ENCODE peak calls at places on chromosomes 5 and 9, in four cellular contexts. W is mesothelial cell of epicardium, E is epithelial cell of proximal tubule, N is psoas muscle. V is an unnamed sample.

GRCh38 chr9:18976368-18977238 is 56.4 kb downstream of the SAXO1 start:
- DNase-seq in N (no peak), W (no peak), E (no peak), V (no peak)

GRCh38 chr5:90301248-90301647 is 108.3 kb downstream of the CETN3 start:
- DNase-seq in N (no peak), W (no peak), E (no peak), V (no peak)

GRCh38 chr9:37528652-37529072 is 42.9 kb downstream of the POLR1E start:
- DNase-seq in W (no peak), E (no peak), N (no peak), V (no peak)

GRCh38 chr5:45060686-45061085 is 251.9 kb downstream of the MRPS30 start:
- DNase-seq in E (no peak), N (no peak), W (no peak), V (no peak)

GRCh38 chr9:36450110-36450732 is 50.2 kb upstream of the RNF38 start:
- DNase-seq in W (no peak), N (no peak), E (no peak), V (no peak)

GRCh38 chr5:102800427-102800826 is 45.3 kb downstream of the PAM start:
- DNase-seq in W (no peak), N (no peak), E (no peak), V (no peak)

GRCh38 chr5:22908129-22908528 is 55.0 kb upstream of the CDH12 start:
- DNase-seq in W (no peak), N (no peak), E (no peak), V (no peak)

GRCh38 chr9:36914212-36914577 is 119.9 kb downstream of the PAX5 start:
- DNase-seq in W (no peak), E (no peak), N (no peak), V (no peak)

GRCh38 chr5:62376064-62376463 is 27.6 kb downstream of the DIMT1 start:
- DNase-seq in E (no peak), W (no peak), N (no peak), V (no peak)

GRCh38 chr9:137772281-137772873 is 105.2 kb upstream of the CACNA1B start:
- DNase-seq in E (no peak), N (no peak), W (no peak), V (no peak)
- TF ChIP-seq CTCF in E (peak), N (peak), W (no peak), V (no peak)

GRCh38 chr9:128370367-128370751 is 815 bp upstream of the URM1 start:
- DNase-seq in E (no peak), W (no peak), N (no peak), V (no peak)
- TF ChIP-seq CTCF in E (no peak), W (no peak), N (no peak), V (no peak)

GRCh38 chr9:128823903-128824406 is 5.6 kb downstream of the SPOUT1 start:
- DNase-seq in N (no peak), W (no peak), E (no peak), V (no peak)

GRCh38 chr9:128823362-128823902 is 5.1 kb downstream of the ENDOG start:
- DNase-seq in W (no peak), N (no peak), E (no peak), V (no peak)

GRCh38 chr9:128824911-128825310 is 4.7 kb downstream of the SPOUT1 start:
- DNase-seq in E (no peak), W (no peak), N (no peak), V (no peak)

GRCh38 chr9:128828267-128828666 is 1.3 kb downstream of the SPOUT1 start:
- DNase-seq in W (no peak), E (no peak), N (no peak), V (no peak)

DNA sequence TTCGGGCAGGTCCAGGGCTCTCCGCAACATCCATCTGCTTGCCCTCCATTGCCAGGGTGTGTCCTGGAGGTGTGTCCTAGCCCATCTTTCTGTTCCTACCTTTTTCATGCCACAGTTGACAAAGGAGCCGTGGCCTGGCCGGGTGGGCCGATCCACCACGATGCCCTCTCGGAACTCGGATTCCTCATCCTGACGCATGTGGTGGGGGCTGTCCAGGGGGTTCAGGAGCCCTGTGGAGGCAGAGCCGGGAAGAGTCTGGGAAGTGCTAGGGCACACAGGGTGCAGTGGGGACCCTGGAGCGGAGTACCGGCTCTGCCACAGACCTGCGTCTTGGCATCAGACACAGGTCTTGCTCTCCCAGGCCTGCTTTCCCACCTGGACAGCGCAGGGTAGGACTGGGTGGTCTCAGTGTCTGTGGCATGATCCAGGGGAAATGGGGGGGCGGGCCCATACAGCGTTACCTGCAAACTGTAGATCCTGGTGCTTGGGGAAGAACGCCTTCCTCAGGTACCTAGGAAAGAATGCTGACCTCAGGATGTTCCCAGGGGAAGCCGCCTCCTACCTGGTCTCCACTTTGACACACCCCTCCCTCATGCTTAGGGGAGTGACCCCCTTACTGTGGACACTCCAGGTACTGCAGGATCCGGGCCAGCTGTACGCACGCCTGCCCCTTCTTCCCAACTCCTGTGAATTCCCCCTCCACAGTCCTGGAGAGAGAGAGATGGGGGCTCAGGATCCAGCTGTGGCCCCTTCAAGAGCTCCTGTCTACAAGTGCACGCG is 3.5 kb downstream of the SPOUT1 start:
- DNase-seq in E (no peak), N (no peak), W (no peak), V (no peak)
- TF ChIP-seq CTCF in E (peak), N (no peak), W (no peak), V (peak)

DNA sequence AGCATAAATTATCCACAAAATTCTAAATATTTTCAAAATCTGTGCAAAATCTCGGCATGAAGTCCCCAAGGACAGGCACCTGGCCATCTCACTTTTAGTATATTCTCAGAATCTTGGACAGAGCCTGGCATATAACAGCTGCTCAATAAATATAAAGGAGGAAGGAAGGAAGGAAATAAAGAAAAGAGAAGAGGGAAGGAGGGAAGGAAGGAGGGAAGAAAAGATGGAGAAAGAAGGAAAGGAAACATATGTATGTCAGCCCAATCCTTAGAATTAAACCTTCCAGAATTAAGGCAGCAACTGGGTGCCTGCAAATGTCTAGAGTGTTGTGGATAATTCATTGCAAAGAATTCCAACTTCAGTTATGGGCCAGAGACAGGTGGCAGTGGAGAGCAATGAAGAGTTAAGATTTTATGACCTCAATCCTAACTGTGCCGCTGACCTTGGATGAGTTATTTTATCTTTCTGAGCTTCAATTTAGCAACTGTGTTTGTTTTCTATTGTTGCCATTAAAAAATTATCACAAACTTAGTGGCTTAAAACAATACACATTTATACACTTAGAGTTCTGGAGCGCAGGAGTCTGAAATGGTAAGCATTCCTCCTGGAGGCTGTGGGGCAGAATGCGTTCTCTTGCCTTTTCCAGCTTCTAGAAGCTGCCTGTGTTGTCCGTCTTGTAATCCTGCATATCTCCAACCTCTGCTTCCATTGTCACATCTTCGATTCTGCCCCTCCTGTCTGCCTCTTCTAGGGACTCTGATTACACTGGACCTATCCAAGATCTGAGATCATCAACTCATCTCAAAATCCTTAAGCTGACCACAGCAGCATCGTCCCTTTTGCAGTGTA is 200.8 kb upstream of the MSX2 start:
- DNase-seq in E (no peak), N (no peak), W (no peak), V (no peak)
- TF ChIP-seq CTCF in E (peak), N (no peak), W (no peak), V (peak)

GRCh38 chr9:134325813-134326753 is at the start of gene RXRA:
- DNase-seq in E (no peak), W (peak), N (peak), V (peak)
- TF ChIP-seq CTCF in E (no peak), W (no peak), N (no peak), V (peak)

GRCh38 chr5:153755913-153756500 is 265.5 kb downstream of the GRIA1 start:
- DNase-seq in E (no peak), W (no peak), N (no peak), V (no peak)

GRCh38 chr5:153753645-153754432 is 263.4 kb downstream of the GRIA1 start:
- DNase-seq in E (no peak), W (no peak), N (no peak), V (no peak)

GRCh38 chr5:153752890-153753289 is 262.4 kb downstream of the GRIA1 start:
- DNase-seq in W (no peak), E (no peak), N (no peak), V (no peak)

DNA sequence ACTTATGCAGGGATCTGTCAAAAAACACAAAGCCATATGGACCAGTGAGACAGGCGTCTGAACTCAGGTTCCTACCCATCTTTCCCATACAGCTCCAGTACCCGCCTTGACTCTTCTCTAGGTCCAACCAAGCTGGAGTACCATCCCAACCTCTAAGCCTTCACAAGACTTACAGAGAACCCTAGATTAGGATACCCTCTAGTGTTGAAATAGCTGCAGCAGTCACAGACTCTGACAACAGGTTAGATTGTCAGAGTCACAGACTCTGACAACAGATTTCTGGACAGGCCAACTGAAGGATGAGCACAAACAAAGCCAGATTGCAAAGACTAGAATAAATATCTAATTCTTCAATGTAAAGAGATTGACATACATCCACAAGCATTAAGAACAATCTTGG is 266.1 kb downstream of the GRIA1 start:
- DNase-seq in E (no peak), W (no peak), N (no peak), V (no peak)
- TF ChIP-seq CTCF in E (peak), W (no peak), N (no peak), V (no peak)

GRCh38 chr9:20462410-20462809 is 159.9 kb downstream of the MLLT3 start:
- DNase-seq in N (no peak), W (no peak), E (no peak), V (no peak)
- TF ChIP-seq CTCF in N (no peak), W (no peak), E (peak), V (no peak)

GRCh38 chr9:127910613-127911205 is 6.1 kb downstream of the ST6GALNAC4 start:
- DNase-seq in W (no peak), E (no peak), N (no peak), V (no peak)
- TF ChIP-seq CTCF in W (no peak), E (peak), N (no peak), V (no peak)

DNA sequence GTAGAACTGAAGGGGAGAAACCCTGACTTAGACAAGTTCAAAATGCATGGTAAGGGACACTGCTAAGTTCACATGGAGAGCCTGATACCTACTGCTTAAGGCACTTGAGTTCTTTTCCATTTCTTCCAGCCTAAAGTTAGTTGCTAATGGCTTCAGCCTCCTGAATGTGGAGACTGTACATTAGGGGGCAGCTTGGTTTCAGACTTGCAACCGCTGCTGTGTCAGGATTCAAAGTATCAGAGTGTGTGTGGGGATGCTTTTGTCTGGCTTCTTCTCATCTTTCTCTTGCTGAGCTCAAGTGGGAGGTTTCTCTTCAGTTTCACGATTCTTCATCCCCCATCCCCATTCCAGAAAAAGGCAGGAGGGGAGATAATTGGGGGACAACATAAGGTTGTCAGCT is 49.4 kb downstream of the ATP10B start:
- DNase-seq in W (no peak), N (no peak), E (no peak), V (no peak)
- TF ChIP-seq CTCF in W (no peak), N (no peak), E (peak), V (no peak)

GRCh38 chr9:112542893-112543292 is 56.3 kb downstream of the KIAA1958 start:
- DNase-seq in W (no peak), N (no peak), E (no peak), V (no peak)

GRCh38 chr9:112541690-112542089 is 55.1 kb downstream of the KIAA1958 start:
- DNase-seq in W (no peak), E (no peak), N (no peak), V (no peak)

GRCh38 chr9:112545237-112545636 is 58.6 kb downstream of the KIAA1958 start:
- DNase-seq in W (no peak), N (no peak), E (no peak), V (no peak)

GRCh38 chr9:112546149-112547012 is 59.8 kb downstream of the KIAA1958 start:
- DNase-seq in W (no peak), E (no peak), N (no peak), V (no peak)

GRCh38 chr9:112544477-112544876 is 57.9 kb downstream of the KIAA1958 start:
- DNase-seq in E (no peak), N (no peak), W (no peak), V (no peak)
- TF ChIP-seq CTCF in E (no peak), N (no peak), W (no peak), V (no peak)